ENCODE peak calls at places on chromosome 17, in ten cellular contexts. One of them, this sample, is unnamed. For H3K27me3, the result is how much of the 10 kb centered on the place peaks cover.

GRCh38 chr17:73411330-73411747 is 99.5 kb upstream of the CDC42EP4 start:
- DNase-seq in H1: no peak
- DNase-seq in neuronal stem cell: no peak
- DNase-seq in CD8-positive, alpha-beta memory T cell: no peak
- DNase-seq in heart left ventricle: no peak
- DNase-seq in esophagus squamous epithelium: no peak
- DNase-seq in CD8-positive, alpha-beta T cell: no peak
- DNase-seq in dorsolateral prefrontal cortex: no peak
- DNase-seq in psoas muscle: no peak
- DNase-seq in left ventricle myocardium inferior: no peak
- DNase-seq in this sample: no peak

GRCh38 chr17:45218895-45219661 is 2.6 kb upstream of the FMNL1 start:
- DNase-seq in H1: peak
- DNase-seq in neuronal stem cell: peak
- DNase-seq in CD8-positive, alpha-beta memory T cell: peak
- DNase-seq in heart left ventricle: peak
- DNase-seq in esophagus squamous epithelium: no peak
- DNase-seq in CD8-positive, alpha-beta T cell: peak
- DNase-seq in dorsolateral prefrontal cortex: peak
- DNase-seq in psoas muscle: peak
- DNase-seq in left ventricle myocardium inferior: peak
- DNase-seq in this sample: peak

GRCh38 chr17:41307647-41308046 is 1.5 kb downstream of the KRTAP16-1 start:
- DNase-seq in H1: no peak
- DNase-seq in neuronal stem cell: no peak
- DNase-seq in CD8-positive, alpha-beta memory T cell: no peak
- DNase-seq in heart left ventricle: no peak
- DNase-seq in esophagus squamous epithelium: no peak
- DNase-seq in CD8-positive, alpha-beta T cell: no peak
- DNase-seq in dorsolateral prefrontal cortex: no peak
- DNase-seq in psoas muscle: no peak
- DNase-seq in left ventricle myocardium inferior: no peak
- DNase-seq in this sample: no peak

GRCh38 chr17:41989702-41990419 is 23.3 kb downstream of the CNP start:
- DNase-seq in H1: no peak
- DNase-seq in neuronal stem cell: no peak
- DNase-seq in CD8-positive, alpha-beta memory T cell: no peak
- DNase-seq in heart left ventricle: no peak
- DNase-seq in esophagus squamous epithelium: no peak
- DNase-seq in CD8-positive, alpha-beta T cell: no peak
- DNase-seq in dorsolateral prefrontal cortex: no peak
- DNase-seq in psoas muscle: no peak
- DNase-seq in left ventricle myocardium inferior: no peak
- DNase-seq in this sample: no peak

GRCh38 chr17:75364078-75364477 is 41.4 kb downstream of the GRB2 start:
- DNase-seq in H1: no peak
- DNase-seq in neuronal stem cell: no peak
- DNase-seq in CD8-positive, alpha-beta memory T cell: no peak
- DNase-seq in heart left ventricle: no peak
- DNase-seq in esophagus squamous epithelium: no peak
- DNase-seq in CD8-positive, alpha-beta T cell: no peak
- DNase-seq in dorsolateral prefrontal cortex: no peak
- DNase-seq in psoas muscle: no peak
- DNase-seq in left ventricle myocardium inferior: no peak
- DNase-seq in this sample: no peak

GRCh38 chr17:71180801-71181385 is 939.9 kb upstream of the SOX9 start:
- DNase-seq in H1: no peak
- DNase-seq in neuronal stem cell: no peak
- DNase-seq in CD8-positive, alpha-beta memory T cell: no peak
- DNase-seq in heart left ventricle: no peak
- DNase-seq in esophagus squamous epithelium: no peak
- DNase-seq in CD8-positive, alpha-beta T cell: no peak
- DNase-seq in dorsolateral prefrontal cortex: no peak
- DNase-seq in psoas muscle: no peak
- DNase-seq in left ventricle myocardium inferior: no peak
- DNase-seq in this sample: no peak

GRCh38 chr17:42979511-42980273 is at the start of gene PTGES3L:
- DNase-seq in H1: peak
- DNase-seq in neuronal stem cell: no peak
- DNase-seq in CD8-positive, alpha-beta memory T cell: no peak
- DNase-seq in heart left ventricle: peak
- DNase-seq in esophagus squamous epithelium: no peak
- DNase-seq in CD8-positive, alpha-beta T cell: no peak
- DNase-seq in dorsolateral prefrontal cortex: no peak
- DNase-seq in psoas muscle: peak
- DNase-seq in left ventricle myocardium inferior: peak
- DNase-seq in this sample: peak

GRCh38 chr17:21094298-21094704 is 32.5 kb upstream of the DHRS7B start:
- DNase-seq in H1: no peak
- DNase-seq in neuronal stem cell: no peak
- DNase-seq in CD8-positive, alpha-beta memory T cell: no peak
- DNase-seq in heart left ventricle: no peak
- DNase-seq in esophagus squamous epithelium: no peak
- DNase-seq in CD8-positive, alpha-beta T cell: no peak
- DNase-seq in dorsolateral prefrontal cortex: no peak
- DNase-seq in psoas muscle: no peak
- DNase-seq in left ventricle myocardium inferior: no peak
- DNase-seq in this sample: no peak

GRCh38 chr17:56887552-56888467 is 26.0 kb downstream of the TRIM25 start:
- DNase-seq in H1: no peak
- DNase-seq in neuronal stem cell: no peak
- DNase-seq in CD8-positive, alpha-beta memory T cell: no peak
- DNase-seq in heart left ventricle: no peak
- DNase-seq in esophagus squamous epithelium: no peak
- DNase-seq in CD8-positive, alpha-beta T cell: no peak
- DNase-seq in dorsolateral prefrontal cortex: no peak
- DNase-seq in psoas muscle: no peak
- DNase-seq in left ventricle myocardium inferior: no peak
- DNase-seq in this sample: no peak

GRCh38 chr17:79812969-79813825 is 16.3 kb upstream of the CBX8 start:
- DNase-seq in H1: peak
- DNase-seq in neuronal stem cell: no peak
- DNase-seq in CD8-positive, alpha-beta memory T cell: no peak
- DNase-seq in heart left ventricle: no peak
- DNase-seq in esophagus squamous epithelium: no peak
- DNase-seq in CD8-positive, alpha-beta T cell: no peak
- DNase-seq in dorsolateral prefrontal cortex: no peak
- DNase-seq in psoas muscle: no peak
- DNase-seq in left ventricle myocardium inferior: no peak
- DNase-seq in this sample: no peak
- H3K27me3 ChIP-seq in H1: half or more
- H3K27me3 ChIP-seq in neuronal stem cell: half or more
- H3K27me3 ChIP-seq in CD8-positive, alpha-beta memory T cell: half or more
- H3K27me3 ChIP-seq in heart left ventricle: half or more
- H3K27me3 ChIP-seq in esophagus squamous epithelium: under half
- H3K27me3 ChIP-seq in CD8-positive, alpha-beta T cell: half or more
- H3K27me3 ChIP-seq in dorsolateral prefrontal cortex: half or more
- H3K27me3 ChIP-seq in psoas muscle: half or more
- H3K27me3 ChIP-seq in left ventricle myocardium inferior: half or more
- H3K27me3 ChIP-seq in this sample: half or more

GRCh38 chr17:36195474-36196098 is 972 bp downstream of the CCL3L1 start:
- DNase-seq in H1: no peak
- DNase-seq in neuronal stem cell: no peak
- DNase-seq in CD8-positive, alpha-beta memory T cell: no peak
- DNase-seq in heart left ventricle: no peak
- DNase-seq in esophagus squamous epithelium: no peak
- DNase-seq in CD8-positive, alpha-beta T cell: no peak
- DNase-seq in dorsolateral prefrontal cortex: no peak
- DNase-seq in psoas muscle: no peak
- DNase-seq in left ventricle myocardium inferior: no peak
- DNase-seq in this sample: no peak

GRCh38 chr17:36198831-36199465 is 2.4 kb upstream of the CCL3L1 start:
- DNase-seq in H1: peak
- DNase-seq in neuronal stem cell: no peak
- DNase-seq in CD8-positive, alpha-beta memory T cell: peak
- DNase-seq in heart left ventricle: no peak
- DNase-seq in esophagus squamous epithelium: no peak
- DNase-seq in CD8-positive, alpha-beta T cell: no peak
- DNase-seq in dorsolateral prefrontal cortex: no peak
- DNase-seq in psoas muscle: no peak
- DNase-seq in left ventricle myocardium inferior: no peak
- DNase-seq in this sample: no peak

GRCh38 chr17:36197389-36197708 is 791 bp upstream of the CCL3L1 start:
- DNase-seq in H1: peak
- DNase-seq in neuronal stem cell: no peak
- DNase-seq in CD8-positive, alpha-beta memory T cell: no peak
- DNase-seq in heart left ventricle: no peak
- DNase-seq in esophagus squamous epithelium: no peak
- DNase-seq in CD8-positive, alpha-beta T cell: no peak
- DNase-seq in dorsolateral prefrontal cortex: no peak
- DNase-seq in psoas muscle: no peak
- DNase-seq in left ventricle myocardium inferior: no peak
- DNase-seq in this sample: no peak

GRCh38 chr17:36196099-36196496 is 460 bp downstream of the CCL3L1 start:
- DNase-seq in H1: no peak
- DNase-seq in neuronal stem cell: no peak
- DNase-seq in CD8-positive, alpha-beta memory T cell: no peak
- DNase-seq in heart left ventricle: no peak
- DNase-seq in esophagus squamous epithelium: no peak
- DNase-seq in CD8-positive, alpha-beta T cell: no peak
- DNase-seq in dorsolateral prefrontal cortex: no peak
- DNase-seq in psoas muscle: no peak
- DNase-seq in left ventricle myocardium inferior: no peak
- DNase-seq in this sample: no peak
- H3K4me3 ChIP-seq in H1: no peak
- H3K4me3 ChIP-seq in neuronal stem cell: no peak
- H3K4me3 ChIP-seq in CD8-positive, alpha-beta memory T cell: no peak
- H3K4me3 ChIP-seq in heart left ventricle: no peak
- H3K4me3 ChIP-seq in esophagus squamous epithelium: no peak
- H3K4me3 ChIP-seq in CD8-positive, alpha-beta T cell: no peak
- H3K4me3 ChIP-seq in dorsolateral prefrontal cortex: no peak
- H3K4me3 ChIP-seq in psoas muscle: no peak
- H3K4me3 ChIP-seq in left ventricle myocardium inferior: no peak
- H3K4me3 ChIP-seq in this sample: no peak

DNA sequence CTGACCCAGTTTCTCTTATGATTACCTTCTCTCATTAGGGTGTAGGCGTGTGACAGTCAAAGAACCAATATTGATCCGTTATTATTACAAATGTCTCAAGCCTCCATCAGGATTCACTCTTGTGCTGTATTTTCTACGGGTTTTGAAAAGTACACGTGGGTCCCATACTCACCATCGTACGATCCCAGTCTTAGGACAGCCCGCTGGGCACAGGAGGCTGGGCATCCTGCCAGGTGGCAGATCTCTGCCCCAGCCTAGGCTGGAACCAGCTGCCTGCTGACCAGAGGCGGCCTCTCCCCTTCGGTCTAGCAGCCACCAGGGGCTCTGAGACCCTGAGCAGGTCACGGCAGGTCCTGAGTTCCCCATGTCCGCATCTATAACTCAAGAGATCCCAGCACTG is 2.0 kb upstream of the METRNL start:
- DNase-seq in H1: no peak
- DNase-seq in neuronal stem cell: no peak
- DNase-seq in CD8-positive, alpha-beta memory T cell: no peak
- DNase-seq in heart left ventricle: no peak
- DNase-seq in esophagus squamous epithelium: no peak
- DNase-seq in CD8-positive, alpha-beta T cell: no peak
- DNase-seq in dorsolateral prefrontal cortex: no peak
- DNase-seq in psoas muscle: no peak
- DNase-seq in left ventricle myocardium inferior: no peak
- DNase-seq in this sample: no peak
- H3K27ac ChIP-seq in H1: no peak
- H3K27ac ChIP-seq in neuronal stem cell: no peak
- H3K27ac ChIP-seq in CD8-positive, alpha-beta memory T cell: no peak
- H3K27ac ChIP-seq in heart left ventricle: no peak
- H3K27ac ChIP-seq in esophagus squamous epithelium: no peak
- H3K27ac ChIP-seq in CD8-positive, alpha-beta T cell: no peak
- H3K27ac ChIP-seq in dorsolateral prefrontal cortex: no peak
- H3K27ac ChIP-seq in psoas muscle: no peak
- H3K27ac ChIP-seq in left ventricle myocardium inferior: no peak
- H3K27ac ChIP-seq in this sample: no peak

DNA sequence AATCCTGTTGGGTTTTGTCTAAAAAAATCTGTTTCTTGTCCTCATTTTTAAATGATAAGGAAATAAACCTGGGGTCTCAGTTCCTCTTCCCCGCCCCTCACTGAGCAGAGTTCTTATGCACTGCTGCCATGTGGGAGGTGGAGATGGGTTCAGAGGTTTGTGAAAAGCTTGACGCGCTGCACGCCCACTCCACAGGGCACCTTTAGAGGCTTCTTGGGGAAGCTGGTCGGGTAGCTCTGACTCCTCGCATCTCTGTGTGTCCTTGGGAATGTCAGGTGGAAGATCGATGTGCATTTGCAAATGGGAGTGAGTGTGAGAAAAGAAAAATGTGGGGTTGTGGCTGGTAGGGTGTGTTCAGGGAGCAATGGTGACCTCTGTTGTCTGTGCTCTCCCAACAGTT is 4.7 kb upstream of the ZNHIT3 start:
- DNase-seq in H1: no peak
- DNase-seq in neuronal stem cell: no peak
- DNase-seq in CD8-positive, alpha-beta memory T cell: no peak
- DNase-seq in heart left ventricle: no peak
- DNase-seq in esophagus squamous epithelium: no peak
- DNase-seq in CD8-positive, alpha-beta T cell: no peak
- DNase-seq in dorsolateral prefrontal cortex: no peak
- DNase-seq in psoas muscle: no peak
- DNase-seq in left ventricle myocardium inferior: no peak
- DNase-seq in this sample: no peak
- H3K27me3 ChIP-seq in H1: under half
- H3K27me3 ChIP-seq in neuronal stem cell: under half
- H3K27me3 ChIP-seq in CD8-positive, alpha-beta memory T cell: under half
- H3K27me3 ChIP-seq in heart left ventricle: under half
- H3K27me3 ChIP-seq in esophagus squamous epithelium: under half
- H3K27me3 ChIP-seq in CD8-positive, alpha-beta T cell: under half
- H3K27me3 ChIP-seq in dorsolateral prefrontal cortex: under half
- H3K27me3 ChIP-seq in psoas muscle: under half
- H3K27me3 ChIP-seq in left ventricle myocardium inferior: under half
- H3K27me3 ChIP-seq in this sample: under half

DNA sequence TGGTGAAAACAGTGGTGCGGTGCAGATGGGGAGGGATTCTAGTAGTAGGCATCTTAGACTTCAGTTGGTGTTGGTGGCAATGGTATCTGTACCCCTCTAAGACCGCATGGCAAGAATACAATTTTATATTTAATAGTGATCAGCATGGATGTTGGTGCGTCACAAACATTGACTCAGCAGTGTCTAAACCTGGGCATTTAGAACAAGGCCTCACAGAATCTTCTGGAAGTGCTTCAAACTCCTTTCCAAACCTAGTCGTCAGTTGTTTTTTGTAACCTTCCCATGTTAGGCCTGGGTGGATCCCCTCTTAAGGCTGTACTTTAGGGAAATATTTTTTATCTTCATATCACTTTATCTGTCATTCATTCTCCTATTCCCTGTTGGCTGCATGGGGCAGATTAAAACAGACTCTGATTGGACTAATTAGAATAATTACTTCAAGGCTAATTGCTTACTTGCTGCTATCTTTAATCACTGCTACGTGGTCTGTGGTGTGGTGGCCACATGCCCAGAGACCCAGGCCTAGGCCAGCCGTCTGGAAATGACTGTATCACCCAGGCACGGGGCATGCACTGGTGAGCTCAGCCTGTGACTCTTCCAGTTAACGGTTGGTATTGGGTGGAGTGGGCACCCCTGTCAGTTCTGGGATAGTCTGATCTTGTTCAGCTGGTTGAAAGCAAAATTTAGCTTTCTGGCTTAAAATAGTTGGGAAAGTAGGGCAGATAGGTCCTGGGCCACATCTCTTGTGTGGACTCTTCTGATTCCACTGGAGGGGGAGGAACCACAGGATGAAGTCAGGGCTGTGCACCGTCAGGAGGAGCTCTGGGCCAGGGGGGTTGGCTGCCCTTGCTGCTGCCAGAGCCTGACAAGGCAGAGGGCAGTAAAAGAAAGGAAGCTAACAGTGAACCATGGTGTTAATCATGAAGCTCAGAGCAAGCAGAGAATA is 4.5 kb downstream of the ALKBH5 start:
- DNase-seq in H1: no peak
- DNase-seq in neuronal stem cell: no peak
- DNase-seq in CD8-positive, alpha-beta memory T cell: no peak
- DNase-seq in heart left ventricle: peak
- DNase-seq in esophagus squamous epithelium: no peak
- DNase-seq in CD8-positive, alpha-beta T cell: no peak
- DNase-seq in dorsolateral prefrontal cortex: no peak
- DNase-seq in psoas muscle: no peak
- DNase-seq in left ventricle myocardium inferior: peak
- DNase-seq in this sample: no peak
- H3K4me3 ChIP-seq in H1: no peak
- H3K4me3 ChIP-seq in neuronal stem cell: no peak
- H3K4me3 ChIP-seq in CD8-positive, alpha-beta memory T cell: peak
- H3K4me3 ChIP-seq in heart left ventricle: peak
- H3K4me3 ChIP-seq in esophagus squamous epithelium: peak
- H3K4me3 ChIP-seq in CD8-positive, alpha-beta T cell: peak
- H3K4me3 ChIP-seq in dorsolateral prefrontal cortex: peak
- H3K4me3 ChIP-seq in psoas muscle: peak
- H3K4me3 ChIP-seq in left ventricle myocardium inferior: peak
- H3K4me3 ChIP-seq in this sample: peak

This sample was measured in ascending aorta.